ENCODE peak calls at places on chromosomes 1 and 21, in six cellular contexts. R is DND-41, W is PC-3, U is H9, J is neural progenitor cell, B is PC-9. Q is an unnamed sample. For H3K79me2, the result is how much of the 10 kb centered on the place peaks cover.

GRCh38 chr1:57725318-57725717 is 301.5 kb upstream of the DAB1 start:
- DNase-seq in R (no peak), W (no peak), U (no peak), J (no peak), B (no peak), Q (no peak)

GRCh38 chr1:171346866-171347265 is 32.9 kb downstream of the FMO4 start:
- DNase-seq in R (no peak), W (peak), U (no peak), J (no peak), B (no peak), Q (no peak)

GRCh38 chr1:16207318-16208269 is 4.9 kb downstream of the ARHGEF19 start:
- DNase-seq in R (no peak), W (no peak), U (peak), J (no peak), B (no peak), Q (peak)

GRCh38 chr1:6357243-6357929 is 36.2 kb downstream of the ACOT7 start:
- DNase-seq in R (no peak), W (peak), U (peak), J (peak), B (no peak), Q (peak)

GRCh38 chr1:59139396-59139795 is 157.5 kb upstream of the FGGY start:
- DNase-seq in R (no peak), W (peak), U (no peak), J (no peak), B (peak), Q (peak)

GRCh38 chr21:31580866-31581276 is 78.6 kb upstream of the SOD1 start:
- DNase-seq in R (peak), W (peak), U (peak), J (peak), B (peak), Q (peak)

GRCh38 chr21:35987475-35987874 is 72.9 kb downstream of the SETD4 start:
- DNase-seq in R (no peak), W (no peak), U (no peak), J (no peak), B (no peak), Q (no peak)

GRCh38 chr1:223742861-223743517 is 30.6 kb downstream of the CAPN2 start:
- DNase-seq in R (no peak), W (no peak), U (no peak), J (no peak), B (no peak), Q (no peak)

GRCh38 chr1:85940621-85941306 is 215.8 kb downstream of the COL24A1 start:
- DNase-seq in R (no peak), W (no peak), U (no peak), J (no peak), B (no peak), Q (no peak)

GRCh38 chr1:230086152-230086551 is 19.1 kb downstream of the GALNT2 start:
- DNase-seq in R (no peak), W (no peak), U (peak), J (no peak), B (no peak), Q (peak)

GRCh38 chr21:36818051-36818450 is 119.1 kb downstream of the SIM2 start:
- DNase-seq in R (no peak), W (no peak), U (no peak), J (peak), B (no peak), Q (no peak)

GRCh38 chr1:66244429-66244828 is 289.5 kb upstream of the SGIP1 start:
- DNase-seq in R (no peak), W (no peak), U (no peak), J (no peak), B (no peak), Q (no peak)

GRCh38 chr1:87196110-87196509 is 132.6 kb upstream of the LMO4 start:
- DNase-seq in R (no peak), W (no peak), U (no peak), J (no peak), B (no peak), Q (no peak)

GRCh38 chr1:89873757-89874156 is 52.9 kb downstream of the LRRC8D start:
- DNase-seq in R (no peak), W (no peak), U (no peak), J (no peak), B (no peak), Q (peak)

GRCh38 chr1:9316512-9316911 is 23.8 kb downstream of the SPSB1 start:
- DNase-seq in R (no peak), W (no peak), U (no peak), J (no peak), B (no peak), Q (no peak)
- H3K79me2 ChIP-seq in R (half or more), W (half or more), U (under half), J (under half), B (under half), Q (under half)

DNA sequence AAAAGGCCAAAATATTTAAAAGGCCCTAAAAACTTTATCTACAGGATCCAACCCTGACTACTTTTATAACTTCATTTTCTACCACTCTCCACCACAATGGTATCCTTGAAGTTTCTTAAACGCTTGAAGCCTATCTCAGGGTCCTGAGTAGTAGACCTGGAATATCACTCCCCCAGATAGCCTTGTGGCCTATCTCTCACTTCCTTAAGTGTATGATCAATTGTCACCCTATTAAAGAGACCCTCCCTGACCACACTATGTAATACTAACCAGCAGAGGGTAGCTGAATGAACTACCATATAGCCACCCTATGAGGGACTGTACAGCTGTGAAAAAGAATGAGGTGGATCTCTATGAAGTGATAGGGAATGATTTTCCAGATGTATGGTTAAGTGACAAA is 5.6 kb downstream of the CD58 start:
- DNase-seq in R (no peak), W (no peak), U (no peak), J (no peak), B (no peak), Q (no peak)
- H3K79me2 ChIP-seq in R (half or more), W (half or more), U (under half), J (under half), B (half or more), Q (under half)

GRCh38 chr1:150566589-150567340 is 12.6 kb downstream of the MCL1 start:
- DNase-seq in R (no peak), W (no peak), U (no peak), J (no peak), B (no peak), Q (no peak)

GRCh38 chr1:150563340-150564038 is 14.3 kb downstream of the ADAMTSL4 start:
- DNase-seq in R (no peak), W (peak), U (no peak), J (no peak), B (peak), Q (no peak)

GRCh38 chr1:150562384-150563339 is 13.5 kb downstream of the ADAMTSL4 start:
- DNase-seq in R (peak), W (peak), U (peak), J (peak), B (no peak), Q (no peak)

GRCh38 chr1:150561830-150562367 is 12.7 kb downstream of the ADAMTSL4 start:
- DNase-seq in R (peak), W (peak), U (peak), J (peak), B (peak), Q (peak)

GRCh38 chr1:150564051-150564991 is 15.1 kb downstream of the MCL1 start:
- DNase-seq in R (no peak), W (no peak), U (no peak), J (no peak), B (no peak), Q (no peak)
- H3K79me2 ChIP-seq in R (under half), W (under half), U (under half), J (half or more), B (half or more), Q (under half)

GRCh38 chr1:14181191-14181793 is 417.2 kb upstream of the KAZN start:
- DNase-seq in R (peak), W (no peak), U (no peak), J (peak), B (no peak), Q (no peak)

GRCh38 chr1:14189381-14189780 is 409.1 kb upstream of the KAZN start:
- DNase-seq in R (no peak), W (no peak), U (no peak), J (no peak), B (no peak), Q (no peak)

GRCh38 chr1:14182801-14183200 is 415.7 kb upstream of the KAZN start:
- DNase-seq in R (peak), W (no peak), U (no peak), J (no peak), B (no peak), Q (peak)

GRCh38 chr1:14183312-14183711 is 415.2 kb upstream of the KAZN start:
- DNase-seq in R (no peak), W (no peak), U (peak), J (peak), B (no peak), Q (peak)

GRCh38 chr1:14184346-14184963 is 414.0 kb upstream of the KAZN start:
- DNase-seq in R (no peak), W (no peak), U (no peak), J (no peak), B (no peak), Q (no peak)
- H3K79me2 ChIP-seq in R (under half), W (under half), U (under half), J (under half), B (under half), Q (under half)

DNA sequence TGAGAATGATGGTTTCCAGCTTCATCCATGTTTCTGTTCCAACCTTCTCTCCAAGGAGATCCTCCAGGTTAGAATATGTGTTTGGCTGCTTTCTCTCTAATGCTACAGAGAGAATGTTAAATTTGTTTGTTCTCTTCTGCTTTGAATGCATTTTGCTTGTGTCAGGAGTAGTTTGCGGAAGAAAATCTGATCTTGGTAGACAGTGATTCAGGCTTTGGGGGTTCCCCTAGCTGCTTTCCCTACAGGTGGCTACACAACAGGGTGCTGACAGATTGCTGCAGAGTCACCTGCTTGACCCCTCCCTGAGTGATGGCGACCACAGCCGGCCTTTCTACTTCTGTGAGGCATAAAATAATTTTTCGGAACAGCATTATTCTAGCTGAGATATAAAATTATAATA is 41.8 kb downstream of the MACO1 start:
- DNase-seq in R (no peak), W (no peak), U (no peak), J (no peak), B (no peak), Q (no peak)
- H3K79me2 ChIP-seq in R (half or more), W (under half), U (under half), J (under half), B (under half), Q (under half)

GRCh38 chr1:112445591-112445990 is 49.6 kb downstream of the CTTNBP2NL start:
- DNase-seq in R (no peak), W (no peak), U (no peak), J (no peak), B (no peak), Q (no peak)
- H3K79me2 ChIP-seq in R (under half), W (under half), U (under half), J (under half), B (under half), Q (under half)

DNA sequence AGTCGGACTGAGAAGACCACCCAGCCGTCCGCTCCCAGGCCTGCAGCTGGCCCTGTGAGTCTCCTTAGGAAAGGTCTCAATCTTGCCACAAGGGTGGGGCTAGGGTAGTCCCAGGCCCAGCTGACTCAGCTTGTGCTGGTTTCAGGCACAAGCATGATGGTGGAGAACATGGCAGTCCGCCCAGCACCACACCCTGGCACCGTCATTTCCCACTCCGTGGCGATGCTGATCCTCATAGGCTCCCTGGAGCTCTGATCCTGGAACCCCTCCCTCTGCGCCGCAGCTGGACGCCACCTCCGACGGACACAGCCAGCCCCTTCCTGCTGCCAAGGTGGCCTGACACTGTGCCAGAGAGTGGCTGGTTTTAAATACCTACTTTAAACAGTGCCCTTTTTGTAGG is 10.7 kb downstream of the TMEM81 start:
- DNase-seq in R (no peak), W (peak), U (no peak), J (no peak), B (no peak), Q (no peak)
- H3K79me2 ChIP-seq in R (under half), W (under half), U (under half), J (under half), B (under half), Q (under half)

GRCh38 chr1:201602413-201603265 is 63.7 kb downstream of the NAV1 start:
- DNase-seq in R (no peak), W (peak), U (no peak), J (no peak), B (peak), Q (no peak)
- H3K79me2 ChIP-seq in R (under half), W (under half), U (under half), J (under half), B (under half), Q (under half)

DNA sequence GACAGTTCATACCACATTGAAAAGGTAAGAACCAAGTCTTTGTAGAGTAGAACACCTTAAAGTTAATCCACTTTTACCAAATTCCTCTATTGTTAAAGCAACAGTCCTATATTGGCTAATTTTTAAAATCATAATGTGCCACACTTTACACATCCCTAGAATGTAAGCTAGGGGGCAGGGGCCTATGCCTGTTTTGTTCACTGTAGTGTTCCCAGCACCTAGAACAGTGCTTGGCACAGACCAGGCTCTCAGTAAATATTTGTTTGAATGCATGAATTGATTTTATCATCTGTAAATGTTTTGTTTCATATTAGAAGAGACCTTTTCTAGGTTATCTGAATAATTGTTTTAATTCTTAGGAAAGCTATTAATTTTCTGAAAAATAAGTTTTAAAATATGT is 9.1 kb downstream of the SMAP2 start:
- DNase-seq in R (no peak), W (no peak), U (no peak), J (no peak), B (no peak), Q (no peak)
- H3K79me2 ChIP-seq in R (under half), W (half or more), U (under half), J (under half), B (under half), Q (under half)

DNA sequence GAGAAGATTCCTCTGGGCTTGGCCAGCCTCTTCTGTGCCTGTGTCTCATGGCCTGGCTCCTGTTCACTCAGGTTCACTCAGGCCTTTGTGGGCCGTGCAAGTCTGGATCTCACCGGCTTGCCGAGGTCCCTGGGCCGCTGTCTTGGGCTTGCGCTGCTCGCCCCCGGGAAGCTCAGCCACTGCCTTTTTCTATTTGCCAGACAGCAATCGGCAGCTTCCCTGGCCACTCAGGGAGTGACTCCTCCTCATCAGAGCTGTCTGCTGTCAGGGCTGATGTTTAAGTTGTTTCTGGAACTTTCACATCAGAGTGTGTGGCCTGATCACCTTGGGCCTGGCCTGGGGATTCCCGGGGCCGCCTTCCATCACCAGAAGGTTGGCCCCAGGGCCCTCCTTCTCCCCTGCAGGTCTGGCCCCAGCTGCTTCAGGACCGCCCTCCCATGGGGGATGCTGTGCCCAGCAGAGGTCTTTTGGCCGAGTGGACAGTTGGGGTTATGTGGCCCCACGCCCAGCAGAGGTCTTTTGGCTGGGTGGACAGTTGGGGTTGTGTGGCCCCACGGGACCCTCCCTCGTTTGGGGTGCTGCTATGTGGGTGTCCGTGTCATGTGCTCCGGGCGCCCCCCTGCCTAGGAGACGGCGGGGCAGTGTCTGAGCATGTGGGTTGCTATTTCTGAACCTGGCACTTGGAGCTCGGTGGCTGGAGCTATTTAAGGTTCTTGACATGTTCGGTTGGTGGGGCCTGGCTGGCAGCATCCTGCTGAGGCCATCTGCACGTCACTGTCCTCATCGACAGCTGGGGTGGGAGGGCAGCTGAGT is 12.5 kb downstream of the SLX9 start:
- DNase-seq in R (no peak), W (no peak), U (no peak), J (no peak), B (no peak), Q (no peak)
- H3K79me2 ChIP-seq in R (half or more), W (half or more), U (under half), J (half or more), B (under half), Q (under half)

Q was measured in mesendoderm.